ENCODE peak calls at places on chromosomes 2 and 18, in six cellular contexts. One of them, this sample, is unnamed.

GRCh38 chr2:47225061-47225783 is 70.1 kb upstream of the STPG4 start:
- DNase-seq in endothelial cell of umbilical vein: peak; percentile 88
- DNase-seq in GM23338: no peak
- DNase-seq in H1: no peak
- DNase-seq in HCT116: peak; percentile 3
- DNase-seq in HepG2: peak; percentile 97
- DNase-seq in this sample: no peak

GRCh38 chr2:176117162-176117822 is 714 bp downstream of the HOXD10 start:
- DNase-seq in GM23338: no peak
- DNase-seq in endothelial cell of umbilical vein: no peak
- DNase-seq in H1: no peak
- DNase-seq in HepG2: no peak
- DNase-seq in HCT116: no peak
- DNase-seq in this sample: no peak

GRCh38 chr2:84526562-84526961 is 10.3 kb downstream of the DNAH6 start:
- DNase-seq in endothelial cell of umbilical vein: no peak
- DNase-seq in HCT116: no peak
- DNase-seq in GM23338: no peak
- DNase-seq in HepG2: no peak
- DNase-seq in H1: no peak
- DNase-seq in this sample: no peak

GRCh38 chr2:43084699-43085091 is 141.7 kb downstream of the ZFP36L2 start:
- DNase-seq in GM23338: no peak
- DNase-seq in HepG2: no peak
- DNase-seq in HCT116: no peak
- DNase-seq in endothelial cell of umbilical vein: no peak
- DNase-seq in H1: no peak
- DNase-seq in this sample: no peak

GRCh38 chr2:217612920-217613319 is 389.9 kb downstream of the TNS1 start:
- DNase-seq in endothelial cell of umbilical vein: no peak
- DNase-seq in H1: no peak
- DNase-seq in HepG2: no peak
- DNase-seq in GM23338: no peak
- DNase-seq in HCT116: no peak
- DNase-seq in this sample: no peak

GRCh38 chr2:104434966-104435365 is 418.9 kb upstream of the POU3F3 start:
- DNase-seq in HepG2: no peak
- DNase-seq in HCT116: no peak
- DNase-seq in GM23338: no peak
- DNase-seq in H1: no peak
- DNase-seq in endothelial cell of umbilical vein: no peak
- DNase-seq in this sample: no peak

GRCh38 chr2:187654535-187654934 is 100.3 kb upstream of the TFPI start:
- DNase-seq in endothelial cell of umbilical vein: no peak
- DNase-seq in H1: no peak
- DNase-seq in HCT116: no peak
- DNase-seq in HepG2: no peak
- DNase-seq in GM23338: peak; percentile 45
- DNase-seq in this sample: no peak

GRCh38 chr2:63663013-63663864 is 74.5 kb downstream of the MDH1 start:
- DNase-seq in endothelial cell of umbilical vein: peak; percentile 32
- DNase-seq in GM23338: no peak
- DNase-seq in HepG2: no peak
- DNase-seq in H1: no peak
- DNase-seq in HCT116: no peak
- DNase-seq in this sample: no peak

GRCh38 chr2:129466389-129466788 is 513.1 kb upstream of the RAB6C start:
- DNase-seq in endothelial cell of umbilical vein: no peak
- DNase-seq in HepG2: no peak
- DNase-seq in H1: no peak
- DNase-seq in HCT116: no peak
- DNase-seq in GM23338: no peak
- DNase-seq in this sample: no peak

GRCh38 chr2:201786471-201786870 is 5.7 kb upstream of the ALS2 start:
- DNase-seq in HCT116: no peak
- DNase-seq in H1: no peak
- DNase-seq in HepG2: no peak
- DNase-seq in GM23338: no peak
- DNase-seq in endothelial cell of umbilical vein: no peak
- DNase-seq in this sample: no peak

GRCh38 chr2:48344441-48344756 is 185.6 kb upstream of the STON1 start:
- DNase-seq in HepG2: no peak
- DNase-seq in endothelial cell of umbilical vein: no peak
- DNase-seq in HCT116: no peak
- DNase-seq in GM23338: no peak
- DNase-seq in H1: no peak
- DNase-seq in this sample: no peak

GRCh38 chr2:37326285-37326684 is 1.7 kb upstream of the PRKD3 start:
- DNase-seq in HepG2: no peak
- DNase-seq in HCT116: no peak
- DNase-seq in H1: no peak
- DNase-seq in GM23338: no peak
- DNase-seq in endothelial cell of umbilical vein: peak; percentile 57
- DNase-seq in this sample: peak; percentile 81

GRCh38 chr2:234363647-234364294 is 133.1 kb downstream of the ARL4C start:
- DNase-seq in HepG2: no peak
- DNase-seq in GM23338: no peak
- DNase-seq in H1: no peak
- DNase-seq in endothelial cell of umbilical vein: no peak
- DNase-seq in HCT116: no peak
- DNase-seq in this sample: no peak

GRCh38 chr2:78992807-78993517 is 32.5 kb upstream of the REG3G start:
- DNase-seq in endothelial cell of umbilical vein: no peak
- DNase-seq in HCT116: no peak
- DNase-seq in GM23338: peak; percentile 83
- DNase-seq in H1: peak; percentile 33
- DNase-seq in HepG2: no peak
- DNase-seq in this sample: no peak

GRCh38 chr18:9273221-9273620 is 61.4 kb upstream of the TWSG1 start:
- DNase-seq in H1: no peak
- DNase-seq in HCT116: no peak
- DNase-seq in endothelial cell of umbilical vein: no peak
- DNase-seq in HepG2: no peak
- DNase-seq in GM23338: no peak
- DNase-seq in this sample: no peak

GRCh38 chr2:157848242-157848641 is 27.9 kb downstream of the ACVR1 start:
- DNase-seq in GM23338: no peak
- DNase-seq in HepG2: no peak
- DNase-seq in HCT116: no peak
- DNase-seq in H1: no peak
- DNase-seq in endothelial cell of umbilical vein: no peak
- DNase-seq in this sample: no peak

GRCh38 chr2:73156539-73157124 is 43.9 kb upstream of the RAB11FIP5 start:
- DNase-seq in H1: peak; percentile 77
- DNase-seq in endothelial cell of umbilical vein: peak; percentile 63
- DNase-seq in HCT116: peak; percentile 31
- DNase-seq in GM23338: peak; percentile 94
- DNase-seq in HepG2: peak; percentile 62
- DNase-seq in this sample: no peak

GRCh38 chr2:95284886-95285541 is 10.8 kb downstream of the PROM2 start:
- DNase-seq in GM23338: peak; percentile 41
- DNase-seq in endothelial cell of umbilical vein: no peak
- DNase-seq in HepG2: no peak
- DNase-seq in H1: no peak
- DNase-seq in HCT116: no peak
- DNase-seq in this sample: no peak

GRCh38 chr18:79723628-79724027 is 44.0 kb downstream of the CTDP1 start:
- DNase-seq in GM23338: no peak
- DNase-seq in HCT116: no peak
- DNase-seq in endothelial cell of umbilical vein: no peak
- DNase-seq in HepG2: no peak
- DNase-seq in H1: no peak
- DNase-seq in this sample: no peak

GRCh38 chr2:104938226-104938941 is 84.5 kb downstream of the POU3F3 start:
- DNase-seq in endothelial cell of umbilical vein: no peak
- DNase-seq in HCT116: no peak
- DNase-seq in HepG2: no peak
- DNase-seq in GM23338: no peak
- DNase-seq in H1: no peak
- DNase-seq in this sample: no peak

GRCh38 chr2:20990446-20990988 is 53.4 kb downstream of the APOB start:
- DNase-seq in H1: no peak
- DNase-seq in HepG2: no peak
- DNase-seq in GM23338: no peak
- DNase-seq in HCT116: no peak
- DNase-seq in endothelial cell of umbilical vein: no peak
- DNase-seq in this sample: no peak

GRCh38 chr2:96882230-96882629 is 12.3 kb upstream of the SEMA4C start:
- DNase-seq in HCT116: no peak
- DNase-seq in GM23338: no peak
- DNase-seq in H1: no peak
- DNase-seq in endothelial cell of umbilical vein: no peak
- DNase-seq in HepG2: no peak
- DNase-seq in this sample: no peak

DNA sequence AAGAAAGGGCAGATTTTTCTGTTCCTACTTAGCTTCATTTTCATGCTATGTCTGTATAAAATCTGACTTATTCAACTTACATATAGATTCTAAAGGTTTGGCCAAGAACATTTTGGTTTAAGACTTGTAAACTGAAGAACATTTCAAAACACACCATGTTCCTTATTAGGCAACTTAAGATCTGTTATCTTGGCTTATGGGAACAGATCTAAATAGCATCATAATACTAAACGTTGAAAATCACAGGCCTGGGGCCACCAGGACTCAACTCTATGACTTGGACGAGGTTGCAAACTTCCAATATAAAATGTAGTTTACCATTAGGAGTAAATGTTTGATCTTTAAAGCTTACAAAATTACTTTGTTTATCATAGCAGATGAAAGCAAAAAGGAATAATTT is 8.5 kb downstream of the TCF4 start:
- DNase-seq in GM23338: no peak
- DNase-seq in H1: no peak
- DNase-seq in endothelial cell of umbilical vein: no peak
- DNase-seq in HepG2: no peak
- DNase-seq in HCT116: no peak
- DNase-seq in this sample: no peak
- H3K4me3 ChIP-seq in GM23338: no peak overlapping the region
- H3K4me3 ChIP-seq in H1: no peak overlapping the region
- H3K4me3 ChIP-seq in endothelial cell of umbilical vein: no peak overlapping the region
- H3K4me3 ChIP-seq in HepG2: no peak overlapping the region
- H3K4me3 ChIP-seq in HCT116: no peak overlapping the region
- H3K4me3 ChIP-seq in this sample: no peak overlapping the region

DNA sequence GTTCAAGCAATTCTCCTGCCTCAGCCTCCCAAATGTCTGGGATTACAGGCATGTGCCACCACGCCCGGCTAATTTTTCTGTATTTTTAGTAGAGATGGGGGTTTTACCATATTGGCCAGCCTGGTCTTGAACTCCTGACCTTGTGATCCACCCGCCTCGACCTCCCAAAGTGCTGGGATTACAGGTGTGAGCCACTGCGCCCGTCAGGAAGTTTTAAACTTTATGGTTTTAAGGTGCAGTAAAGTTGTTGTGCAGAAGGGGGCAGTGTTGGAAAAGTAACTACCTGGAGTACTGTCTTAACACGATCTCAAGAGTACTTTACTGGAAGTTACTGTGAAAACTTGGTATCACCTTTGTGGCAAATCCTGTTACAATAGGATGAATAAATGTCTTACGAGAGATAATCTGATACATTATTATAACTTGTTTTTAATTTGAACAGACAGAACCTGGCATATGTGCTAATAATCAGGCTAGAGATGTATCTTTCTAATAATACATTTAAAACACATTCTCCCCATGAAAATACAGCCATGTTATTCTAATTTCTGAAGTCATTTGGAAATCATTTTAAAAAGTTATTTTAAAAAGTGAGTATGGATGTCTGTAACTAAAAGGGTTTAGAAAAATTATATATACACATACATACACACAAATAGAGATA is 10.8 kb downstream of the SPDYA start:
- DNase-seq in HCT116: peak; percentile 72
- DNase-seq in GM23338: peak; percentile 77
- DNase-seq in endothelial cell of umbilical vein: peak; percentile 81
- DNase-seq in H1: peak; percentile 33
- DNase-seq in HepG2: peak; percentile 67
- DNase-seq in this sample: no peak
- TF ChIP-seq POLR2AphosphoS5 in HCT116: no peak
- TF ChIP-seq POLR2AphosphoS5 in GM23338: no peak
- TF ChIP-seq POLR2AphosphoS5 in endothelial cell of umbilical vein: no peak
- TF ChIP-seq POLR2AphosphoS5 in H1: no peak
- TF ChIP-seq POLR2AphosphoS5 in HepG2: no peak
- TF ChIP-seq POLR2AphosphoS5 in this sample: no peak

GRCh38 chr2:160425394-160425793 is 68.2 kb downstream of the RBMS1 start:
- DNase-seq in HCT116: no peak
- DNase-seq in HepG2: no peak
- DNase-seq in endothelial cell of umbilical vein: no peak
- DNase-seq in H1: no peak
- DNase-seq in GM23338: no peak
- DNase-seq in this sample: no peak
- TF ChIP-seq EZH2 in HCT116: no peak
- TF ChIP-seq EZH2 in HepG2: no peak
- TF ChIP-seq EZH2 in endothelial cell of umbilical vein: no peak
- TF ChIP-seq EZH2 in H1: no peak
- TF ChIP-seq EZH2 in GM23338: no peak
- TF ChIP-seq EZH2 in this sample: no peak

DNA sequence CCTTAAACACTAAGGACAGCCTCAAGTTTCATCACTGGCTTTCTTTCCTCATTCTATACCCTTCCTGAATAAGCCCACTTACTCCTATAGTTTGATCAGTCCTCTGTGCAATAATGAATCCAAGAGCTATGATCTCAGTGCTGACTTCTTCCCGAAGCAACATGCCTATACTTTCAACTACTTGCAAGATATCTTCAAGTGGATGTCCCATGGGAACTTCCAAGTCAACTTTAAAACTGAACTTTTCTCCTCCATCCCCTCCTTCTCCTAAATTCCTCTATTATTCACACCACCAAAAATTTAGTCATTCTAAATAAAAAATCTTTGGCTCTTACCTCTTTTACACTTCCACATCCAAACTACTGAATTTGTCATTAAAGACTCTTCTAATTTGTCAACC is 87.7 kb downstream of the FAM228A start:
- DNase-seq in HCT116: no peak
- DNase-seq in H1: no peak
- DNase-seq in endothelial cell of umbilical vein: peak; percentile 36
- DNase-seq in HepG2: no peak
- DNase-seq in GM23338: no peak
- DNase-seq in this sample: no peak
- H3K4me3 ChIP-seq in HCT116: no peak overlapping the region
- H3K4me3 ChIP-seq in H1: no peak overlapping the region
- H3K4me3 ChIP-seq in endothelial cell of umbilical vein: no peak overlapping the region
- H3K4me3 ChIP-seq in HepG2: no peak overlapping the region
- H3K4me3 ChIP-seq in GM23338: no peak overlapping the region
- H3K4me3 ChIP-seq in this sample: no peak overlapping the region

GRCh38 chr2:231706731-231707624 is 1.3 kb upstream of the PTMA start:
- DNase-seq in H1: peak; percentile 96
- DNase-seq in endothelial cell of umbilical vein: peak; percentile 98
- DNase-seq in HepG2: peak; percentile 95
- DNase-seq in HCT116: peak; percentile 98
- DNase-seq in GM23338: peak; percentile 99
- DNase-seq in this sample: no peak
- TF ChIP-seq POLR2AphosphoS5 in H1: peak; percentile 93
- TF ChIP-seq POLR2AphosphoS5 in endothelial cell of umbilical vein: peak; percentile 91
- TF ChIP-seq POLR2AphosphoS5 in HepG2: peak; percentile 73
- TF ChIP-seq POLR2AphosphoS5 in HCT116: peak; percentile 82
- TF ChIP-seq POLR2AphosphoS5 in GM23338: peak; percentile 63
- TF ChIP-seq POLR2AphosphoS5 in this sample: no peak